ENCODE peak calls at places on chromosomes 6 and 20, in eight cellular contexts. One of them, this sample, is unnamed.

GRCh38 chr6:4776967-4777925 is 1.0 kb downstream of the CDYL start:
- DNase-seq in suprapubic skin: no peak
- DNase-seq in sigmoid colon: no peak
- DNase-seq in IMR-90: peak; percentile 39
- DNase-seq in endothelial cell of umbilical vein: peak; percentile 48
- DNase-seq in A549: no peak
- DNase-seq in body of pancreas: no peak
- DNase-seq in heart left ventricle: peak; percentile 31
- DNase-seq in this sample: peak; percentile 24

GRCh38 chr6:35776364-35777215 is at the start of gene CLPSL2:
- DNase-seq in suprapubic skin: no peak
- DNase-seq in sigmoid colon: no peak
- DNase-seq in IMR-90: no peak
- DNase-seq in endothelial cell of umbilical vein: no peak
- DNase-seq in A549: peak; percentile 43
- DNase-seq in body of pancreas: peak; percentile 41
- DNase-seq in heart left ventricle: no peak
- DNase-seq in this sample: no peak

GRCh38 chr6:137112067-137112355 is 61.4 kb downstream of the IL22RA2 start:
- DNase-seq in suprapubic skin: no peak
- DNase-seq in sigmoid colon: no peak
- DNase-seq in IMR-90: peak; percentile 36
- DNase-seq in endothelial cell of umbilical vein: no peak
- DNase-seq in A549: no peak
- DNase-seq in body of pancreas: no peak
- DNase-seq in heart left ventricle: no peak
- DNase-seq in this sample: no peak

GRCh38 chr20:62358171-62358719 is 8.9 kb downstream of the LAMA5 start:
- DNase-seq in suprapubic skin: no peak
- DNase-seq in sigmoid colon: peak; percentile 78
- DNase-seq in IMR-90: no peak
- DNase-seq in endothelial cell of umbilical vein: peak; percentile 65
- DNase-seq in A549: no peak
- DNase-seq in body of pancreas: no peak
- DNase-seq in heart left ventricle: peak; percentile 52
- DNase-seq in this sample: peak; percentile 49

GRCh38 chr6:116444092-116444491 is 17.1 kb upstream of the CALHM6 start:
- DNase-seq in suprapubic skin: no peak
- DNase-seq in sigmoid colon: no peak
- DNase-seq in IMR-90: peak; percentile 51
- DNase-seq in endothelial cell of umbilical vein: peak; percentile 44
- DNase-seq in A549: peak; percentile 27
- DNase-seq in body of pancreas: no peak
- DNase-seq in heart left ventricle: no peak
- DNase-seq in this sample: no peak

GRCh38 chr20:36040571-36040970 is 72.2 kb downstream of the CNBD2 start:
- DNase-seq in suprapubic skin: no peak
- DNase-seq in sigmoid colon: no peak
- DNase-seq in IMR-90: no peak
- DNase-seq in endothelial cell of umbilical vein: no peak
- DNase-seq in A549: no peak
- DNase-seq in body of pancreas: no peak
- DNase-seq in heart left ventricle: no peak
- DNase-seq in this sample: no peak

GRCh38 chr6:43883698-43884659 is 114.0 kb downstream of the VEGFA start:
- DNase-seq in suprapubic skin: no peak
- DNase-seq in sigmoid colon: no peak
- DNase-seq in IMR-90: no peak
- DNase-seq in endothelial cell of umbilical vein: no peak
- DNase-seq in A549: no peak
- DNase-seq in body of pancreas: peak; percentile 52
- DNase-seq in heart left ventricle: no peak
- DNase-seq in this sample: no peak

GRCh38 chr6:149060985-149061760 is 256.3 kb upstream of the TAB2 start:
- DNase-seq in suprapubic skin: no peak
- DNase-seq in sigmoid colon: no peak
- DNase-seq in IMR-90: peak; percentile 70
- DNase-seq in endothelial cell of umbilical vein: peak; percentile 81
- DNase-seq in A549: no peak
- DNase-seq in body of pancreas: peak; percentile 49
- DNase-seq in heart left ventricle: no peak
- DNase-seq in this sample: no peak

GRCh38 chr6:22036699-22037098 is 260.1 kb downstream of the PRL start:
- DNase-seq in suprapubic skin: no peak
- DNase-seq in sigmoid colon: no peak
- DNase-seq in IMR-90: no peak
- DNase-seq in endothelial cell of umbilical vein: no peak
- DNase-seq in A549: no peak
- DNase-seq in body of pancreas: no peak
- DNase-seq in heart left ventricle: no peak
- DNase-seq in this sample: no peak

GRCh38 chr6:106975699-106976032 is 1.1 kb upstream of the CD24 start:
- DNase-seq in suprapubic skin: no peak
- DNase-seq in sigmoid colon: no peak
- DNase-seq in IMR-90: no peak
- DNase-seq in endothelial cell of umbilical vein: no peak
- DNase-seq in A549: peak; percentile 21
- DNase-seq in body of pancreas: no peak
- DNase-seq in heart left ventricle: no peak
- DNase-seq in this sample: no peak

GRCh38 chr6:123042412-123042811 is 46.4 kb downstream of the CLVS2 start:
- DNase-seq in suprapubic skin: no peak
- DNase-seq in sigmoid colon: no peak
- DNase-seq in IMR-90: no peak
- DNase-seq in endothelial cell of umbilical vein: no peak
- DNase-seq in A549: no peak
- DNase-seq in body of pancreas: no peak
- DNase-seq in heart left ventricle: no peak
- DNase-seq in this sample: no peak

GRCh38 chr20:62740286-62741141 is 31.9 kb downstream of the NTSR1 start:
- DNase-seq in suprapubic skin: no peak
- DNase-seq in sigmoid colon: peak; percentile 68
- DNase-seq in IMR-90: peak; percentile 95
- DNase-seq in endothelial cell of umbilical vein: peak; percentile 85
- DNase-seq in A549: peak; percentile 83
- DNase-seq in body of pancreas: no peak
- DNase-seq in heart left ventricle: peak; percentile 44
- DNase-seq in this sample: no peak

GRCh38 chr20:55139173-55139765 is 663.9 kb downstream of the DOK5 start:
- DNase-seq in suprapubic skin: no peak
- DNase-seq in sigmoid colon: no peak
- DNase-seq in IMR-90: no peak
- DNase-seq in endothelial cell of umbilical vein: no peak
- DNase-seq in A549: no peak
- DNase-seq in body of pancreas: no peak
- DNase-seq in heart left ventricle: no peak
- DNase-seq in this sample: no peak

GRCh38 chr20:55132523-55132922 is 657.1 kb downstream of the DOK5 start:
- DNase-seq in suprapubic skin: no peak
- DNase-seq in sigmoid colon: no peak
- DNase-seq in IMR-90: no peak
- DNase-seq in endothelial cell of umbilical vein: no peak
- DNase-seq in A549: no peak
- DNase-seq in body of pancreas: no peak
- DNase-seq in heart left ventricle: no peak
- DNase-seq in this sample: no peak

GRCh38 chr20:55140631-55141030 is 665.2 kb downstream of the DOK5 start:
- DNase-seq in suprapubic skin: no peak
- DNase-seq in sigmoid colon: no peak
- DNase-seq in IMR-90: no peak
- DNase-seq in endothelial cell of umbilical vein: no peak
- DNase-seq in A549: no peak
- DNase-seq in body of pancreas: no peak
- DNase-seq in heart left ventricle: no peak
- DNase-seq in this sample: no peak

GRCh38 chr20:55135923-55136322 is 660.5 kb downstream of the DOK5 start:
- DNase-seq in suprapubic skin: no peak
- DNase-seq in sigmoid colon: no peak
- DNase-seq in IMR-90: no peak
- DNase-seq in endothelial cell of umbilical vein: no peak
- DNase-seq in A549: no peak
- DNase-seq in body of pancreas: no peak
- DNase-seq in heart left ventricle: no peak
- DNase-seq in this sample: no peak
- TF ChIP-seq CTCF in suprapubic skin: no peak
- TF ChIP-seq CTCF in sigmoid colon: no peak
- TF ChIP-seq CTCF in IMR-90: no peak
- TF ChIP-seq CTCF in endothelial cell of umbilical vein: no peak
- TF ChIP-seq CTCF in A549: no peak
- TF ChIP-seq CTCF in body of pancreas: no peak
- TF ChIP-seq CTCF in heart left ventricle: no peak
- TF ChIP-seq CTCF in this sample: no peak

DNA sequence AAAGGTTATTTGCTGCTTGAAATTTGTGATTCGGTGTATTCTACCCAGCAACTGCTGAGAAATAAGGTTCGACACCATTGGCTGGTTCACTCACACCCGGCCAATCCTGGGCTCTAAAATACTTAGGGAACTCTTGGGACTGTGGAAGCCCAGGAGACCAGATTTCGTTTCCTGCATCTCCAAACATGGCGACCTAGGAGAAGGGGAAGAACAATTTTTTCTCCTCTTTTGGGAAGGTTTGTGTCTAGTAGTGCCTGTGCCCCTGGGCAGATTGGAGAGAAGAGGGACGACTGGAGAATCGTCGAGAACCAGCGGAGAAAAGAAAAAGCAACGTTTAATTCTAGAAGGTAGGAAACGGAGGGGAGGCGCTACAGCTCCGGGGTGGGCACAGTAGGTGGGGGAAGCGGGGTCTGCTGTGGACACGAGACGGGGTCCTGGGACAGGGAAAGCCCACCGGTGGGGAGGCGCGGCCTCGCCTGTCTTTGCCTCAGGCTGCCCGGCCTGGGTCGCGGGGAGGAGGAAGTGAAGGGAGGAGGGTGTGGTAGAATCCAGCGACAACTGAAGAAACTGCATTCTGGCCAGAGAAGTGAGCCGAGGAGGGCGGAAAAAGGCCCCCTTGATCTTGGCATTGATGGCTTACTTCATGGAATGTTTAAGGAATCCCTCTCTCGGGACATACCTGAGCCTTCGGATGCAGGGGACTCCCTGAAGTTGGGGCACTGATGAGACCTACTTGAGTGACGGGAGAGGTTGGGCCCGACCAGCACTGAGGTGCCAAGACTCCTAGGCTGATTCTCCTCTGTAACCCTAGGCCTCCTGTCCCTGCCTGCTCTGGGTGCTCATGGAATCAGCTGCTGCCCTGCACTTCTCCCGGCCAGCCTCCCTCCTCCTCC is at the start of gene BTN2A1:
- DNase-seq in suprapubic skin: peak; percentile 88
- DNase-seq in sigmoid colon: peak; percentile 93
- DNase-seq in IMR-90: peak; percentile 95
- DNase-seq in endothelial cell of umbilical vein: peak; percentile 97
- DNase-seq in A549: peak; percentile 83
- DNase-seq in body of pancreas: peak; percentile 79
- DNase-seq in heart left ventricle: peak; percentile 83
- DNase-seq in this sample: peak; percentile 86
- TF ChIP-seq POLR2A in suprapubic skin: peak; percentile 18
- TF ChIP-seq POLR2A in sigmoid colon: peak; percentile 11
- TF ChIP-seq POLR2A in IMR-90: peak; percentile 54
- TF ChIP-seq POLR2A in endothelial cell of umbilical vein: peak; percentile 18
- TF ChIP-seq POLR2A in A549: no peak
- TF ChIP-seq POLR2A in body of pancreas: no peak
- TF ChIP-seq POLR2A in heart left ventricle: no peak
- TF ChIP-seq POLR2A in this sample: peak; percentile 69

GRCh38 chr20:1122388-1123315 is 4.2 kb downstream of the PSMF1 start:
- DNase-seq in suprapubic skin: no peak
- DNase-seq in sigmoid colon: no peak
- DNase-seq in IMR-90: peak; percentile 57
- DNase-seq in endothelial cell of umbilical vein: peak; percentile 52
- DNase-seq in A549: no peak
- DNase-seq in body of pancreas: peak; percentile 48
- DNase-seq in heart left ventricle: peak; percentile 50
- DNase-seq in this sample: no peak
- H3K27ac ChIP-seq in suprapubic skin: peak overlapping the region; percentile 10
- H3K27ac ChIP-seq in sigmoid colon: peak overlapping the region; percentile 31
- H3K27ac ChIP-seq in IMR-90: peak overlapping the region; percentile 72
- H3K27ac ChIP-seq in endothelial cell of umbilical vein: no peak overlapping the region
- H3K27ac ChIP-seq in A549: peak overlapping the region; percentile 29
- H3K27ac ChIP-seq in body of pancreas: peak overlapping the region; percentile 23
- H3K27ac ChIP-seq in heart left ventricle: no peak overlapping the region
- H3K27ac ChIP-seq in this sample: no peak overlapping the region

GRCh38 chr6:141486942-141487341 is 645.8 kb upstream of the GJE1 start:
- DNase-seq in suprapubic skin: no peak
- DNase-seq in sigmoid colon: no peak
- DNase-seq in IMR-90: no peak
- DNase-seq in endothelial cell of umbilical vein: no peak
- DNase-seq in A549: no peak
- DNase-seq in body of pancreas: no peak
- DNase-seq in heart left ventricle: no peak
- DNase-seq in this sample: no peak

GRCh38 chr6:141491684-141492083 is 641.0 kb upstream of the GJE1 start:
- DNase-seq in suprapubic skin: no peak
- DNase-seq in sigmoid colon: no peak
- DNase-seq in IMR-90: no peak
- DNase-seq in endothelial cell of umbilical vein: no peak
- DNase-seq in A549: no peak
- DNase-seq in body of pancreas: no peak
- DNase-seq in heart left ventricle: no peak
- DNase-seq in this sample: no peak

GRCh38 chr6:141484726-141485125 is 648.0 kb upstream of the GJE1 start:
- DNase-seq in suprapubic skin: no peak
- DNase-seq in sigmoid colon: no peak
- DNase-seq in IMR-90: peak; percentile 47
- DNase-seq in endothelial cell of umbilical vein: no peak
- DNase-seq in A549: no peak
- DNase-seq in body of pancreas: no peak
- DNase-seq in heart left ventricle: no peak
- DNase-seq in this sample: no peak

GRCh38 chr6:141490982-141491381 is 641.7 kb upstream of the GJE1 start:
- DNase-seq in suprapubic skin: no peak
- DNase-seq in sigmoid colon: no peak
- DNase-seq in IMR-90: no peak
- DNase-seq in endothelial cell of umbilical vein: no peak
- DNase-seq in A549: no peak
- DNase-seq in body of pancreas: no peak
- DNase-seq in heart left ventricle: no peak
- DNase-seq in this sample: no peak

GRCh38 chr6:141488466-141488865 is 644.3 kb upstream of the GJE1 start:
- DNase-seq in suprapubic skin: no peak
- DNase-seq in sigmoid colon: no peak
- DNase-seq in IMR-90: peak; percentile 46
- DNase-seq in endothelial cell of umbilical vein: peak; percentile 34
- DNase-seq in A549: no peak
- DNase-seq in body of pancreas: no peak
- DNase-seq in heart left ventricle: no peak
- DNase-seq in this sample: no peak
- TF ChIP-seq CTCF in suprapubic skin: no peak
- TF ChIP-seq CTCF in sigmoid colon: no peak
- TF ChIP-seq CTCF in IMR-90: no peak
- TF ChIP-seq CTCF in endothelial cell of umbilical vein: no peak
- TF ChIP-seq CTCF in A549: no peak
- TF ChIP-seq CTCF in body of pancreas: no peak
- TF ChIP-seq CTCF in heart left ventricle: no peak
- TF ChIP-seq CTCF in this sample: no peak

GRCh38 chr20:49610701-49611538 is 43.0 kb upstream of the PTGIS start:
- DNase-seq in suprapubic skin: no peak
- DNase-seq in sigmoid colon: peak; percentile 87
- DNase-seq in IMR-90: no peak
- DNase-seq in endothelial cell of umbilical vein: peak; percentile 54
- DNase-seq in A549: peak; percentile 98
- DNase-seq in body of pancreas: peak; percentile 80
- DNase-seq in heart left ventricle: peak; percentile 75
- DNase-seq in this sample: peak; percentile 65
- TF ChIP-seq POLR2A in suprapubic skin: no peak
- TF ChIP-seq POLR2A in sigmoid colon: no peak
- TF ChIP-seq POLR2A in IMR-90: peak; percentile 21
- TF ChIP-seq POLR2A in endothelial cell of umbilical vein: no peak
- TF ChIP-seq POLR2A in A549: peak; percentile 54
- TF ChIP-seq POLR2A in body of pancreas: no peak
- TF ChIP-seq POLR2A in heart left ventricle: no peak
- TF ChIP-seq POLR2A in this sample: peak; percentile 44

This sample was measured in uterus.